ENCODE peak calls at places on chromosome 20, in eight cellular contexts. G, K, S, J, W, F, U and E are unnamed samples.

GRCh38 chr20:46142124-46142523 is 24.0 kb downstream of the CD40 start:
- DNase-seq in G (no peak), K (no peak), S (no peak), J (peak; percentile 38), W (no peak), F (no peak), U (no peak), E (no peak)

GRCh38 chr20:57390604-57391438 is at the start of gene RBM38:
- DNase-seq in G (peak; percentile 87), K (peak; percentile 57), S (peak; percentile 74), J (peak; percentile 90), W (no peak), F (peak; percentile 90), U (peak; percentile 19), E (no peak)

GRCh38 chr20:51095755-51096509 is 73.0 kb upstream of the KCNG1 start:
- DNase-seq in G (no peak), K (no peak), S (no peak), J (peak; percentile 37), W (no peak), F (peak; percentile 46), U (no peak), E (no peak)

GRCh38 chr20:58647162-58647813 is 3.8 kb upstream of the STX16 start:
- DNase-seq in G (no peak), K (no peak), S (no peak), J (no peak), W (no peak), F (no peak), U (no peak), E (no peak)

GRCh38 chr20:46118481-46119020 is 437 bp downstream of the CD40 start:
- DNase-seq in G (no peak), K (no peak), S (peak; percentile 28), J (peak; percentile 75), W (no peak), F (no peak), U (no peak), E (no peak)

GRCh38 chr20:47181056-47181862 is 175.2 kb downstream of the ZMYND8 start:
- DNase-seq in G (peak; percentile 86), K (peak; percentile 69), S (peak; percentile 41), J (peak; percentile 36), W (peak; percentile 72), F (peak; percentile 89), U (peak; percentile 54), E (no peak)

GRCh38 chr20:47300071-47300470 is 56.4 kb downstream of the ZMYND8 start:
- DNase-seq in G (peak; percentile 46), K (peak; percentile 42), S (no peak), J (no peak), W (no peak), F (no peak), U (no peak), E (no peak)

GRCh38 chr20:24764027-24764797 is 184.9 kb upstream of the CST7 start:
- DNase-seq in G (no peak), K (no peak), S (peak; percentile 11), J (no peak), W (no peak), F (no peak), U (no peak), E (no peak)

GRCh38 chr20:37518059-37518458 is 3.0 kb upstream of the NNAT start:
- DNase-seq in G (no peak), K (no peak), S (no peak), J (no peak), W (no peak), F (no peak), U (no peak), E (no peak)

GRCh38 chr20:37518606-37519507 is 2.2 kb upstream of the NNAT start:
- DNase-seq in G (no peak), K (no peak), S (no peak), J (peak; percentile 46), W (no peak), F (no peak), U (no peak), E (no peak)

GRCh38 chr20:37521091-37521771 is at the start of gene NNAT:
- DNase-seq in G (no peak), K (no peak), S (no peak), J (no peak), W (no peak), F (no peak), U (no peak), E (no peak)

GRCh38 chr20:37520417-37520751 is 666 bp upstream of the NNAT start:
- DNase-seq in G (no peak), K (no peak), S (no peak), J (no peak), W (no peak), F (no peak), U (no peak), E (no peak)

DNA sequence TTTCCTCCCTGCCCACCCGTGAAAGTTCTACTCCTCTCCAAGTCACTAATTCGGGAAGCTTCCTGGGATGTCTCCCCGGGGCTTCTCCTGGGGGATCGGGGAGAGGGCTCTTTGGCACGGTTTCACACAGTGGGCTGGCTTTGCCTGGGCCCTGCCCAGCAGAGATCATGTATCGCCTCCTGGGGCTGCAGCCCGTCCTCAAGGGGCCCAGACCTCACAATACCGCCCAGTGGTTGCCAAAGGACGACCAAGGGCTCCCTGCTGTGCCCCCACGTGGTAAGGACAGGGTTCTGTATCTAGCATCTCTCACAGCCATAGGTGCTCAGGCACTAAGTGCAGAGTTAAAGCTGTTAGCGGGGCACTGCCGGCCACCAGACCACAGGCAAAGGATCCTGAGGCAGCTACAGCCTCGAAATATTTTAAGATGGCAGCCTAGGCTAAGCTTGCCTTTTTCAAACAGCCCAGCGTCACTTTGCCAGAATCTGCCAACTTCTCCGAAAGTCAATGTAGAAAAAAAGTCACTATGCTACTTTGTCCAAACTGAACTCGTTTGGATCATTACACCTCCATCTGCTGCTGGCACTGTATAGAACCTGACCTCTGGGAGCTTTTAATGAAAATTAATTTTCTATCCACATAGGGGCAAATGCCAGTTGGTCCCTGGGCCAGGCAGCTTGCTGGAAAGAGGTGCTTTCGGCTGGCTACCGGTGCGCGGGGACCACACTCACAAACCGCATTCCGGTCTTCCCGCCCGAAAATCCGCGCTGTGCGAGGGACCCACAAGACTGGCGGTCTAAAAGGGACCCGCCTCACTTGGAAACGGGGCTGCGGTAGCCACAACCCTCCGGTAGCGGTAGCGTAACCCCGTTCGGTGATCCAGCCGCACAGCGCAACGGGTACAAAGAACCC is 1.3 kb upstream of the NNAT start:
- DNase-seq in G (no peak), K (no peak), S (no peak), J (peak; percentile 46), W (no peak), F (no peak), U (no peak), E (no peak)
- H3K9ac ChIP-seq in G (no peak overlapping the region), K (no peak overlapping the region), S (no peak overlapping the region), J (no peak overlapping the region), W (peak overlapping the region; percentile 13), F (no peak overlapping the region), U (no peak overlapping the region), E (no peak overlapping the region)

GRCh38 chr20:48357714-48358113 is 470.1 kb downstream of the PREX1 start:
- DNase-seq in G (no peak), K (no peak), S (no peak), J (no peak), W (no peak), F (no peak), U (no peak), E (no peak)

GRCh38 chr20:48364055-48364454 is 463.7 kb downstream of the PREX1 start:
- DNase-seq in G (no peak), K (no peak), S (no peak), J (no peak), W (no peak), F (no peak), U (no peak), E (no peak)

GRCh38 chr20:48358176-48358575 is 469.6 kb downstream of the PREX1 start:
- DNase-seq in G (no peak), K (no peak), S (no peak), J (no peak), W (no peak), F (no peak), U (no peak), E (no peak)

GRCh38 chr20:48359692-48360337 is 468.0 kb downstream of the PREX1 start:
- DNase-seq in G (no peak), K (no peak), S (peak; percentile 25), J (no peak), W (no peak), F (no peak), U (no peak), E (no peak)

GRCh38 chr20:48360338-48360698 is 467.5 kb downstream of the PREX1 start:
- DNase-seq in G (no peak), K (no peak), S (no peak), J (no peak), W (no peak), F (no peak), U (no peak), E (no peak)
- H3K9ac ChIP-seq in G (no peak overlapping the region), K (no peak overlapping the region), S (no peak overlapping the region), J (no peak overlapping the region), W (no peak overlapping the region), F (no peak overlapping the region), U (no peak overlapping the region), E (no peak overlapping the region)

DNA sequence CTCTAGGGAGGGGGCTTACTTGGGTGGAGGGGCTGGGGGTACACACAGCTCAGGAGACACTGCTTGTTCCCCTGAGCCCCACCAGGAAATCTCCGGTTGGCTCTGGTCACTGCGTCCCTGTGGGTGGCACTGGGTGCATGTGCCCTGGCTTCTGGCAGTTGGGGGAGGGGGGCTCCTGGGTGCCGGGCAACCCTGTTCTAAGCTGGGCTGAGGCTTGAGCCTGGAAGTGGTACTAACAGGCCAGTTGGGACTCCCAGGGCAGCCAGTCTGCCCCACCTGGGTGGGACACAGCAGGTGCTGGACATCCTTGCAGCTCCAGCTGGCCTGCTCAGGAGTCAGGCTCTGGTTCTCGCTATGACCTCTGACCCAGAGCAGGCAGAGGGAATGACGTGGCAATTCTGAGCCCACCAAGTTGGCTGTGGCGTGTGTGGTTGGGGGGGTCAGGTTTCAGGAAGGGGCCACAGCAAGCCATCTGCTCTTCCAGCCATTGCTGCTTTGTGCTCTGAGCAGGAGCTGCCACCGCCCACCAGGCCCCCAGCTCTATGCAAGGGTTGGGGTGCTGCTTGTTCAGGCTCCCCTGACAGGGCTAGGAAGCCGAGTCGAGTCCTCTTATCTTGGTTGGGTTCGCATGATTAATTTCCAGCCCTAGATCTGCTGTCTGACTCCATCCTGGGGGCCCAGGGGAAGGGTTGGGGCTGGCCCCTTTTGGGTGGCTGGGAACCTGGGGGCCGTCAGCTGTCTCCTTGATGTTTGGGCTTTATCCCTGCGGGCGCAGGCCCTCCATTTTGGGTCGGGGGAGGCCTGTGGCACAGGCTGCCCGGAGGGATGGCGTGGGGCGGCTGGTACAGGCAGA is 590 bp downstream of the C20orf204 start:
- DNase-seq in G (no peak), K (peak; percentile 41), S (no peak), J (no peak), W (no peak), F (no peak), U (no peak), E (no peak)
- H3K9ac ChIP-seq in G (no peak overlapping the region), K (no peak overlapping the region), S (no peak overlapping the region), J (no peak overlapping the region), W (peak overlapping the region; percentile 44), F (no peak overlapping the region), U (no peak overlapping the region), E (no peak overlapping the region)

GRCh38 chr20:3923818-3924217 is 34.6 kb downstream of the PANK2 start:
- DNase-seq in G (peak; percentile 82), K (peak; percentile 49), S (no peak), J (no peak), W (no peak), F (no peak), U (no peak), E (no peak)

GRCh38 chr20:3925899-3926638 is 36.9 kb downstream of the PANK2 start:
- DNase-seq in G (no peak), K (no peak), S (no peak), J (no peak), W (no peak), F (no peak), U (no peak), E (no peak)

GRCh38 chr20:3925113-3925695 is 36.0 kb downstream of the PANK2 start:
- DNase-seq in G (no peak), K (no peak), S (no peak), J (no peak), W (no peak), F (no peak), U (no peak), E (no peak)

GRCh38 chr20:3922983-3923339 is 33.8 kb downstream of the PANK2 start:
- DNase-seq in G (no peak), K (no peak), S (no peak), J (no peak), W (no peak), F (no peak), U (no peak), E (no peak)

GRCh38 chr20:3924304-3925112 is 35.3 kb downstream of the PANK2 start:
- DNase-seq in G (no peak), K (no peak), S (no peak), J (no peak), W (no peak), F (no peak), U (no peak), E (no peak)
- H3K9ac ChIP-seq in G (peak overlapping the region; percentile 26), K (no peak overlapping the region), S (no peak overlapping the region), J (no peak overlapping the region), W (no peak overlapping the region), F (no peak overlapping the region), U (no peak overlapping the region), E (no peak overlapping the region)